ENCODE peak calls at places on chromosome 19, in five cellular contexts. D is stomach, Q is HepG2, E is sigmoid colon, T is HCT116. J is an unnamed sample.

GRCh38 chr19:43668406-43669158 is 1.4 kb downstream of the PLAUR start:
- DNase-seq in D (peak; percentile 98), E (peak; percentile 100), Q (peak; percentile 96), T (peak; percentile 98), J (peak; percentile 99)

GRCh38 chr19:46076031-46076880 is 35.5 kb upstream of the IGFL4 start:
- DNase-seq in D (no peak), E (no peak), Q (no peak), T (no peak), J (no peak)

GRCh38 chr19:17681505-17682125 is 6.5 kb downstream of the UNC13A start:
- DNase-seq in T (no peak), E (no peak), Q (no peak), D (no peak), J (no peak)

GRCh38 chr19:47004012-47004465 is 15.6 kb upstream of the NPAS1 start:
- DNase-seq in T (no peak), D (no peak), E (no peak), Q (no peak), J (no peak)

GRCh38 chr19:33054623-33055022 is 10.1 kb downstream of the RHPN2 start:
- DNase-seq in E (no peak), Q (no peak), D (peak; percentile 90), T (peak; percentile 74), J (peak; percentile 95)

GRCh38 chr19:11578342-11579142 is 1.1 kb upstream of the ACP5 start:
- DNase-seq in D (peak; percentile 67), E (peak; percentile 80), T (no peak), Q (peak; percentile 31), J (no peak)

GRCh38 chr19:6108721-6109633 is 1.3 kb downstream of the RFX2 start:
- DNase-seq in T (no peak), E (peak; percentile 90), Q (no peak), D (peak; percentile 32), J (peak; percentile 60)

GRCh38 chr19:861756-862528 is 2.5 kb downstream of the CFD start:
- DNase-seq in Q (peak; percentile 41), E (no peak), T (peak; percentile 63), D (no peak), J (no peak)

GRCh38 chr19:2600914-2601870 is 101.3 kb downstream of the GNG7 start:
- DNase-seq in Q (no peak), T (no peak), D (no peak), E (no peak), J (no peak)

GRCh38 chr19:13033819-13034611 is 38.7 kb downstream of the NFIX start:
- DNase-seq in T (peak; percentile 39), Q (peak; percentile 55), E (peak; percentile 96), D (peak; percentile 77), J (peak; percentile 83)

GRCh38 chr19:5240011-5240410 is 100.6 kb downstream of the PTPRS start:
- DNase-seq in T (no peak), D (no peak), E (no peak), Q (no peak), J (no peak)

GRCh38 chr19:5292843-5293606 is 47.6 kb downstream of the PTPRS start:
- DNase-seq in E (peak; percentile 86), T (no peak), Q (no peak), D (peak; percentile 70), J (peak; percentile 72)

GRCh38 chr19:6516659-6517291 is 14.1 kb upstream of the TNFSF9 start:
- DNase-seq in T (peak; percentile 66), D (peak; percentile 92), E (peak; percentile 92), Q (peak; percentile 60), J (peak; percentile 68)

GRCh38 chr19:36331353-36332228 is 47.4 kb downstream of the ZFP14 start:
- DNase-seq in D (peak; percentile 64), E (peak; percentile 91), T (no peak), Q (no peak), J (peak; percentile 96)

GRCh38 chr19:16366056-16366432 is 41.4 kb downstream of the KLF2 start:
- DNase-seq in T (no peak), D (no peak), Q (no peak), E (no peak), J (no peak)

GRCh38 chr19:56987184-56987583 is 132.6 kb upstream of the USP29 start:
- DNase-seq in Q (no peak), E (no peak), T (no peak), D (no peak), J (no peak)
- H3K9me3 ChIP-seq in Q (no peaks in the 10 kb centered on the region), E (no peaks in the 10 kb centered on the region), T (peaks cover 12% of the 10 kb centered on the region), D (peaks cover 91% of the 10 kb centered on the region), J (peaks cover 8% of the 10 kb centered on the region)

DNA sequence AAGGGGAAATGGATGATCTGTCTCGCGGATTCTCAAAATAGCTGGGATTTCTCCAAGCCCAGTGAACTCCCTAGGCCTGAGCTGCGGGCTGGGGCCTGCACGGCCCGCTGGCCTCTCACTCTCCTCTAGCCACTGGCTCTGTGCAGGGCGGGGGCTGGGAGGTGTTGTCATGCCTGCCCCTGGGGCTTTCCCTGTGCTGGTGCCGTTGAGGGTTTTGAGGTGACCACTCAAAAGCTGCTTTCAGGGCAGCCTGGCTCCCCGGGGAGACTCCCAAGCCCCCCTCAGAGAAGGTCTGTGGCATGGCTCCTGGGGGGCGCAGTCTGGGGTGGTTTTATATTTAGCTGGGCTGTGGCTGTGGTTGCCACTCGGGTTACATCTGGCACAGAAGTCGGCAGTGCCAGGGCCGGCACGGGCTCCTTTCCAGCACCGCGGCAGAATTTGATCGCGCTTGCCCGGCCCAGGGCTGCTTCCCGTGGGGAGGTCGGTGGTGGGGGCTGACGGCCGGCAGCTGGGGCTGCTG is 10.0 kb downstream of the NDUFB7 start:
- DNase-seq in E (no peak), T (no peak), Q (no peak), D (peak; percentile 61), J (peak; percentile 62)
- TF ChIP-seq POLR2AphosphoS5 in E (no peak), T (no peak), Q (no peak), D (no peak), J (no peak)

DNA sequence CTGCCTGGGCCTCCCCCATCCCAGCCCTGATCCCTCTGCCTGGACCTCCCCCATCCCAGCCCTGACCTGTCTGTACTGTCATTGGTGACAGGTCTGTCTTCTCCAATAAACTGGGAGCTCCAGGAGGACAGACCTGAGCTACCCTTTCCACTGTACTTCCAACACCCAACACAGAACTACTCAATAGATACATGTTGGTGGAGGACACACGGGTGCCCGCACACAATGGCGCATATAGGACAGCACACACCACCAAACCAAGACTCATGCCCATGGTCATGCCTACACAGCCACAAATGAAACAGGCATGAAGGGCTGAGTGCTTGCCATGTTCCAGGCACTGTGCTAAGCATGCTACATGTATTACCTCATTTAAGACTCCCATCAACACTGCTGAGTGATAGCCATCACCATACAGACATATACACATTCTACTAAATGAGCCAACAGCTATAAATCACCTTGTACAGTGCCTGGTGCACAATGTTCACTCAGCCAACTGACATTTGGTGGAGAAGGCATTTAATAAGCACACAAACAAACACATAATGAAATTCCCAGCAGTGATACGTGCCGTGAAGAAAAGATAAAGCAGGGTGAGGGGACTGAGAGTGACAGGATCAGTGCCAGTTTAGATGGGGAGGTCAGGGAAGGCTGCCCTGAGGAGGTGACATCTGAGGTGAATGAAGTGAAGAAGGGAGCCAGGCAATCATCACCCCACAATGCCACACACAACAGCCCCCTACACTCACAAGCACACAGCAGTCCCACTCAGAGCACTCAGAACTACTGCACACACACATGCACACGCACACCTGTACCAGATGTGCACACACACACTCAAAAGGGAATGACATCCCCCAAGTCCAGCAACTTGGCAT is 857 bp downstream of the POU2F2 start:
- DNase-seq in D (no peak), E (no peak), T (no peak), Q (no peak), J (no peak)
- H3K4me1 ChIP-seq in D (peaks cover 18% of the 10 kb centered on the region), E (no peaks in the 10 kb centered on the region), T (peaks cover 9% of the 10 kb centered on the region), Q (no peaks in the 10 kb centered on the region), J (no peaks in the 10 kb centered on the region)

GRCh38 chr19:57706346-57706745 is 2.7 kb downstream of the ZNF154 start:
- DNase-seq in D (no peak), E (no peak), Q (no peak), T (no peak), J (no peak)

GRCh38 chr19:57701625-57702024 is 7.4 kb downstream of the ZNF154 start:
- DNase-seq in T (no peak), Q (no peak), D (no peak), E (no peak), J (no peak)
- H3K9me3 ChIP-seq in T (peaks cover 15% of the 10 kb centered on the region), Q (no peaks in the 10 kb centered on the region), D (peaks cover 100% of the 10 kb centered on the region), E (peaks cover 3% of the 10 kb centered on the region), J (peaks cover 90% of the 10 kb centered on the region)